ENCODE peak calls at places on chromosomes 3 and 15, in five cellular contexts. One of them, this sample, is unnamed.

GRCh38 chr3:194130807-194131589 is 5.0 kb upstream of the HES1 start:
- DNase-seq in glutamatergic neuron: no peak
- DNase-seq in heart left ventricle: no peak
- DNase-seq in endothelial cell: no peak
- DNase-seq in MCF 10A: no peak
- DNase-seq in this sample: peak

GRCh38 chr15:95968856-95969255 is 361.6 kb upstream of the NR2F2 start:
- DNase-seq in glutamatergic neuron: no peak
- DNase-seq in heart left ventricle: no peak
- DNase-seq in endothelial cell: no peak
- DNase-seq in MCF 10A: no peak
- DNase-seq in this sample: no peak

GRCh38 chr3:133899309-133899708 is 3.6 kb upstream of the RAB6B start:
- DNase-seq in glutamatergic neuron: no peak
- DNase-seq in heart left ventricle: no peak
- DNase-seq in endothelial cell: no peak
- DNase-seq in MCF 10A: no peak
- DNase-seq in this sample: no peak

GRCh38 chr15:71353171-71353570 is 237.9 kb downstream of the THSD4 start:
- DNase-seq in glutamatergic neuron: no peak
- DNase-seq in heart left ventricle: no peak
- DNase-seq in endothelial cell: no peak
- DNase-seq in MCF 10A: no peak
- DNase-seq in this sample: no peak

GRCh38 chr15:93451265-93451664 is 362.3 kb upstream of the RGMA start:
- DNase-seq in glutamatergic neuron: no peak
- DNase-seq in heart left ventricle: no peak
- DNase-seq in endothelial cell: no peak
- DNase-seq in MCF 10A: peak
- DNase-seq in this sample: no peak

GRCh38 chr3:63450023-63450422 is 171.9 kb downstream of the SYNPR start:
- DNase-seq in glutamatergic neuron: no peak
- DNase-seq in heart left ventricle: no peak
- DNase-seq in endothelial cell: no peak
- DNase-seq in MCF 10A: peak
- DNase-seq in this sample: no peak

GRCh38 chr3:59641169-59641914 is 591.5 kb upstream of the CFAP20DC start:
- DNase-seq in glutamatergic neuron: no peak
- DNase-seq in heart left ventricle: peak
- DNase-seq in endothelial cell: no peak
- DNase-seq in MCF 10A: peak
- DNase-seq in this sample: no peak

GRCh38 chr3:52781741-52782140 is 4.3 kb downstream of the ITIH1 start:
- DNase-seq in glutamatergic neuron: peak
- DNase-seq in heart left ventricle: no peak
- DNase-seq in endothelial cell: no peak
- DNase-seq in MCF 10A: no peak
- DNase-seq in this sample: no peak

GRCh38 chr3:8668216-8668615 is 23.6 kb upstream of the SSUH2 start:
- DNase-seq in glutamatergic neuron: no peak
- DNase-seq in heart left ventricle: no peak
- DNase-seq in endothelial cell: no peak
- DNase-seq in MCF 10A: no peak
- DNase-seq in this sample: no peak

GRCh38 chr3:1183320-1184048 is 90.7 kb downstream of the CNTN6 start:
- DNase-seq in glutamatergic neuron: no peak
- DNase-seq in heart left ventricle: no peak
- DNase-seq in endothelial cell: no peak
- DNase-seq in MCF 10A: peak
- DNase-seq in this sample: no peak

GRCh38 chr3:15295506-15295905 is 36.9 kb downstream of the SH3BP5 start:
- DNase-seq in glutamatergic neuron: no peak
- DNase-seq in heart left ventricle: no peak
- DNase-seq in endothelial cell: no peak
- DNase-seq in MCF 10A: no peak
- DNase-seq in this sample: no peak

GRCh38 chr3:112092439-112093179 is 6.4 kb downstream of the C3orf52 start:
- DNase-seq in glutamatergic neuron: no peak
- DNase-seq in heart left ventricle: no peak
- DNase-seq in endothelial cell: no peak
- DNase-seq in MCF 10A: no peak
- DNase-seq in this sample: no peak

GRCh38 chr3:185807455-185808068 is 17.3 kb downstream of the IGF2BP2 start:
- DNase-seq in glutamatergic neuron: no peak
- DNase-seq in heart left ventricle: no peak
- DNase-seq in endothelial cell: no peak
- DNase-seq in MCF 10A: peak
- DNase-seq in this sample: no peak

GRCh38 chr3:29071077-29071634 is 209.7 kb upstream of the RBMS3 start:
- DNase-seq in glutamatergic neuron: no peak
- DNase-seq in heart left ventricle: no peak
- DNase-seq in endothelial cell: no peak
- DNase-seq in MCF 10A: peak
- DNase-seq in this sample: no peak

GRCh38 chr15:57639306-57639705 is 47.6 kb downstream of the MYZAP start:
- DNase-seq in glutamatergic neuron: no peak
- DNase-seq in heart left ventricle: no peak
- DNase-seq in endothelial cell: no peak
- DNase-seq in MCF 10A: no peak
- DNase-seq in this sample: no peak

GRCh38 chr15:35443376-35443775 is 102.6 kb downstream of the DPH6 start:
- DNase-seq in glutamatergic neuron: no peak
- DNase-seq in heart left ventricle: no peak
- DNase-seq in endothelial cell: no peak
- DNase-seq in MCF 10A: no peak
- DNase-seq in this sample: no peak

GRCh38 chr15:90286678-90287077 is 21.2 kb downstream of the NGRN start:
- DNase-seq in glutamatergic neuron: no peak
- DNase-seq in heart left ventricle: no peak
- DNase-seq in endothelial cell: no peak
- DNase-seq in MCF 10A: peak
- DNase-seq in this sample: no peak

GRCh38 chr3:13262493-13263211 is 157.5 kb downstream of the NUP210 start:
- DNase-seq in glutamatergic neuron: no peak
- DNase-seq in heart left ventricle: peak
- DNase-seq in endothelial cell: peak
- DNase-seq in MCF 10A: peak
- DNase-seq in this sample: no peak

GRCh38 chr3:4906107-4906621 is 73.1 kb upstream of the BHLHE40 start:
- DNase-seq in glutamatergic neuron: no peak
- DNase-seq in heart left ventricle: no peak
- DNase-seq in endothelial cell: no peak
- DNase-seq in MCF 10A: peak
- DNase-seq in this sample: no peak

GRCh38 chr3:175580318-175580717 is 721.2 kb downstream of the NAALADL2 start:
- DNase-seq in glutamatergic neuron: no peak
- DNase-seq in heart left ventricle: no peak
- DNase-seq in endothelial cell: no peak
- DNase-seq in MCF 10A: no peak
- DNase-seq in this sample: no peak

GRCh38 chr15:64459382-64459781 is 996 bp upstream of the ZNF609 start:
- DNase-seq in glutamatergic neuron: no peak
- DNase-seq in heart left ventricle: no peak
- DNase-seq in endothelial cell: no peak
- DNase-seq in MCF 10A: no peak
- DNase-seq in this sample: no peak

GRCh38 chr15:75648156-75649000 is 666 bp downstream of the SNX33 start:
- DNase-seq in glutamatergic neuron: peak
- DNase-seq in heart left ventricle: peak
- DNase-seq in endothelial cell: peak
- DNase-seq in MCF 10A: peak
- DNase-seq in this sample: peak

GRCh38 chr3:126456766-126457388 is 18.8 kb downstream of the ZXDC start:
- DNase-seq in glutamatergic neuron: no peak
- DNase-seq in heart left ventricle: no peak
- DNase-seq in endothelial cell: no peak
- DNase-seq in MCF 10A: no peak
- DNase-seq in this sample: no peak

GRCh38 chr3:52005571-52005986 is 9.9 kb upstream of the RPL29 start:
- DNase-seq in glutamatergic neuron: no peak
- DNase-seq in heart left ventricle: peak
- DNase-seq in endothelial cell: no peak
- DNase-seq in MCF 10A: no peak
- DNase-seq in this sample: peak

GRCh38 chr3:160370987-160371857 is 27.8 kb downstream of the IFT80 start:
- DNase-seq in glutamatergic neuron: no peak
- DNase-seq in heart left ventricle: no peak
- DNase-seq in endothelial cell: no peak
- DNase-seq in MCF 10A: no peak
- DNase-seq in this sample: no peak

GRCh38 chr15:67146875-67147381 is 81.5 kb downstream of the SMAD3 start:
- DNase-seq in glutamatergic neuron: no peak
- DNase-seq in heart left ventricle: peak
- DNase-seq in endothelial cell: no peak
- DNase-seq in MCF 10A: peak
- DNase-seq in this sample: no peak

GRCh38 chr3:105277656-105278055 is 89.1 kb upstream of the ALCAM start:
- DNase-seq in glutamatergic neuron: no peak
- DNase-seq in heart left ventricle: no peak
- DNase-seq in endothelial cell: no peak
- DNase-seq in MCF 10A: no peak
- DNase-seq in this sample: no peak

GRCh38 chr3:122679467-122680291 is 960 bp upstream of the PARP14 start:
- DNase-seq in glutamatergic neuron: no peak
- DNase-seq in heart left ventricle: peak
- DNase-seq in endothelial cell: peak
- DNase-seq in MCF 10A: peak
- DNase-seq in this sample: peak

GRCh38 chr3:69330891-69331400 is 54.9 kb downstream of the FRMD4B start:
- DNase-seq in glutamatergic neuron: no peak
- DNase-seq in heart left ventricle: no peak
- DNase-seq in endothelial cell: no peak
- DNase-seq in MCF 10A: no peak
- DNase-seq in this sample: no peak

GRCh38 chr3:197501879-197502620 is 53.7 kb downstream of the BDH1 start:
- DNase-seq in glutamatergic neuron: peak
- DNase-seq in heart left ventricle: peak
- DNase-seq in endothelial cell: peak
- DNase-seq in MCF 10A: peak
- DNase-seq in this sample: peak

GRCh38 chr15:22850055-22850454 is 11.6 kb downstream of the NIPA2 start:
- DNase-seq in glutamatergic neuron: no peak
- DNase-seq in heart left ventricle: no peak
- DNase-seq in endothelial cell: no peak
- DNase-seq in MCF 10A: no peak
- DNase-seq in this sample: no peak

GRCh38 chr3:117399311-117400068 is 689.9 kb downstream of the TUSC7 start:
- DNase-seq in glutamatergic neuron: no peak
- DNase-seq in heart left ventricle: no peak
- DNase-seq in endothelial cell: no peak
- DNase-seq in MCF 10A: no peak
- DNase-seq in this sample: no peak

GRCh38 chr3:116388867-116389385 is 56.4 kb downstream of the LSAMP start:
- DNase-seq in glutamatergic neuron: no peak
- DNase-seq in heart left ventricle: no peak
- DNase-seq in endothelial cell: no peak
- DNase-seq in MCF 10A: no peak
- DNase-seq in this sample: no peak

GRCh38 chr3:48588230-48588629 is 6.9 kb downstream of the COL7A1 start:
- DNase-seq in glutamatergic neuron: no peak
- DNase-seq in heart left ventricle: no peak
- DNase-seq in endothelial cell: no peak
- DNase-seq in MCF 10A: no peak
- DNase-seq in this sample: no peak
- TF ChIP-seq CTCF in glutamatergic neuron: no peak
- TF ChIP-seq CTCF in heart left ventricle: no peak
- TF ChIP-seq CTCF in endothelial cell: no peak
- TF ChIP-seq CTCF in MCF 10A: no peak
- TF ChIP-seq CTCF in this sample: no peak

GRCh38 chr15:38972831-38973230 is 408.2 kb upstream of the RASGRP1 start:
- DNase-seq in glutamatergic neuron: no peak
- DNase-seq in heart left ventricle: no peak
- DNase-seq in endothelial cell: no peak
- DNase-seq in MCF 10A: no peak
- DNase-seq in this sample: no peak

DNA sequence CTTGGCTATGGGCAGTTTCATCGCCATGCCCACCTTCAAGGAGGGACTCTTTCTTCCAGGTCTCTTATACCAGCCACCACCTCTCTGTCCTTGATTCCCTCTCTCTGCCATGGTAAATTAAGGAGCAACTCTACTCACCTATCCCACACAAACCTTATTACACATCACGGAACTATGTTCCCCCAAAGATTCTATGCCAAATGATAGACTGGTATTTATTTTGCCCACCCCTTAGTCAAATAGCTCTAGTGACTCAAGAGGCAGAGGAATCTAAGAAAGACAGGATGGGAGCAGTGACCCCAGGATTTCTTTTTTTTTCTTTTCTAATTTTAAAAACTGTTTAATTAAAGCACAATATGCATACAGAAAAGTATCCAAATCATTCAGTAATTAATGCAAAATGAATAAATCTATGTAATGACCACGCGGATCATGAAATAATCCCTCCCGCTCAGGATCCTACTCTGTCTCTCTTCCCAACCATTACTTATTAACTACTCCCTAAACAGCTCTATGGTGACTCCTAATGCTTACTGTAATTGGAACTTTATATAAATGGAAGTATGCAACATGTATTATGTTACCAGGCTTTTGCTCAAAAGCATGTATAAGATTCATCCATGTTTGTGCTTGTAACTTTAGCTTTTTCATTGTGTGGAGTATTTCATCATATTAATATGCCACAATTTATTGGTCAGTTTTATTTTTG is 410.8 kb upstream of the RASGRP1 start:
- DNase-seq in glutamatergic neuron: no peak
- DNase-seq in heart left ventricle: no peak
- DNase-seq in endothelial cell: no peak
- DNase-seq in MCF 10A: no peak
- DNase-seq in this sample: no peak
- TF ChIP-seq CTCF in glutamatergic neuron: no peak
- TF ChIP-seq CTCF in heart left ventricle: no peak
- TF ChIP-seq CTCF in endothelial cell: no peak
- TF ChIP-seq CTCF in MCF 10A: no peak
- TF ChIP-seq CTCF in this sample: no peak

DNA sequence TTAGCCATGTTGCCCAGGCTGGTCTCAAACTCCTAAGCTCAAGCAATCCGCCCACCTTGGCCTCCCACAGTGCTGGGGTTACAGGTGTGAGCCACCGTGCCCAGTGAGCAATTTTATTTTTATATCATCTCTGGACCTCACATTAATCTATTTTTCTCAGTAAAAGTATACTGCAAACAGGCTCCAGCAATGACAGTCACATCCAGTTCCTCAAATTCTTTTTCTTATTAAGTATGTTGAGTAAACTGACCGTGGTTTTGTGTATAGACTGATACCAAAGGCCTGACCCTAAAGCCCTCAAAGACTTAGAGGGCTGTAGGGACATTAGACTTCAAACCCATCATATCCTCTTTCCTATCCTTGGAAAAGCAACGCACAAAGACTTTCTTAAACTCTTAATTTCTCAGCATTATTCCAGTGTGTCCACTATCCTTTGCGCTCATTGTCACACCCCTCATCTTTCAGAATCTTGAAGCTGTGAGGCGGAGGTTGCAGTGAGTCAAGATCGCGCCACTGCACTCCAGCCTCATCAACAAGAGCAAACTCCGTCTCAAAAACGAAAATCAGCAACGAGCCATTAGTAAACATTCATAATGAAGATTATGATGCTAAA is 2.0 kb downstream of the NGLY1 start:
- DNase-seq in glutamatergic neuron: no peak
- DNase-seq in heart left ventricle: no peak
- DNase-seq in endothelial cell: no peak
- DNase-seq in MCF 10A: no peak
- DNase-seq in this sample: no peak
- TF ChIP-seq CTCF in glutamatergic neuron: no peak
- TF ChIP-seq CTCF in heart left ventricle: no peak
- TF ChIP-seq CTCF in endothelial cell: no peak
- TF ChIP-seq CTCF in MCF 10A: no peak
- TF ChIP-seq CTCF in this sample: no peak

GRCh38 chr15:56017920-56018319 is 24.5 kb upstream of the NEDD4 start:
- DNase-seq in glutamatergic neuron: no peak
- DNase-seq in heart left ventricle: no peak
- DNase-seq in endothelial cell: no peak
- DNase-seq in MCF 10A: no peak
- DNase-seq in this sample: no peak
- TF ChIP-seq CTCF in glutamatergic neuron: no peak
- TF ChIP-seq CTCF in heart left ventricle: no peak
- TF ChIP-seq CTCF in endothelial cell: no peak
- TF ChIP-seq CTCF in MCF 10A: no peak
- TF ChIP-seq CTCF in this sample: no peak